ENCODE peak calls at places on chromosome 7, in four cellular contexts. One of them, this sample, is unnamed.

GRCh38 chr7:51315393-51316261 is 982 bp downstream of the COBL start:
- DNase-seq in astrocyte: peak; percentile 23
- DNase-seq in heart right ventricle: no peak
- DNase-seq in SJCRH30: no peak
- DNase-seq in this sample: no peak

GRCh38 chr7:83648464-83649241 is at the start of gene SEMA3E:
- DNase-seq in astrocyte: peak; percentile 67
- DNase-seq in SJCRH30: no peak
- DNase-seq in heart right ventricle: no peak
- DNase-seq in this sample: no peak

GRCh38 chr7:14934831-14935230 is 32.3 kb upstream of the DGKB start:
- DNase-seq in heart right ventricle: no peak
- DNase-seq in SJCRH30: no peak
- DNase-seq in astrocyte: no peak
- DNase-seq in this sample: no peak

GRCh38 chr7:139560678-139561077 is 37.2 kb downstream of the CLEC2L start:
- DNase-seq in astrocyte: no peak
- DNase-seq in SJCRH30: no peak
- DNase-seq in heart right ventricle: no peak
- DNase-seq in this sample: peak; percentile 61

GRCh38 chr7:147311332-147311731 is 1194.7 kb downstream of the CNTNAP2 start:
- DNase-seq in SJCRH30: no peak
- DNase-seq in heart right ventricle: no peak
- DNase-seq in astrocyte: no peak
- DNase-seq in this sample: no peak

GRCh38 chr7:39621784-39622411 is 1.5 kb upstream of the RALA start:
- DNase-seq in heart right ventricle: no peak
- DNase-seq in astrocyte: peak; percentile 50
- DNase-seq in SJCRH30: no peak
- DNase-seq in this sample: no peak

GRCh38 chr7:48938539-48938938 is 14.2 kb downstream of the CDC14C start:
- DNase-seq in SJCRH30: no peak
- DNase-seq in heart right ventricle: peak; percentile 12
- DNase-seq in astrocyte: peak; percentile 82
- DNase-seq in this sample: no peak

GRCh38 chr7:142298009-142298408 is 40.2 kb upstream of the PRSS58 start:
- DNase-seq in heart right ventricle: no peak
- DNase-seq in SJCRH30: no peak
- DNase-seq in astrocyte: no peak
- DNase-seq in this sample: no peak

GRCh38 chr7:102463841-102464576 is 654 bp downstream of the ALKBH4 start:
- DNase-seq in SJCRH30: no peak
- DNase-seq in astrocyte: no peak
- DNase-seq in heart right ventricle: no peak
- DNase-seq in this sample: peak; percentile 74

GRCh38 chr7:129240119-129240815 is 15.4 kb downstream of the AHCYL2 start:
- DNase-seq in heart right ventricle: no peak
- DNase-seq in SJCRH30: no peak
- DNase-seq in astrocyte: no peak
- DNase-seq in this sample: no peak

GRCh38 chr7:117138943-117139690 is 183.7 kb downstream of the WNT2 start:
- DNase-seq in astrocyte: no peak
- DNase-seq in SJCRH30: no peak
- DNase-seq in heart right ventricle: no peak
- DNase-seq in this sample: no peak

DNA sequence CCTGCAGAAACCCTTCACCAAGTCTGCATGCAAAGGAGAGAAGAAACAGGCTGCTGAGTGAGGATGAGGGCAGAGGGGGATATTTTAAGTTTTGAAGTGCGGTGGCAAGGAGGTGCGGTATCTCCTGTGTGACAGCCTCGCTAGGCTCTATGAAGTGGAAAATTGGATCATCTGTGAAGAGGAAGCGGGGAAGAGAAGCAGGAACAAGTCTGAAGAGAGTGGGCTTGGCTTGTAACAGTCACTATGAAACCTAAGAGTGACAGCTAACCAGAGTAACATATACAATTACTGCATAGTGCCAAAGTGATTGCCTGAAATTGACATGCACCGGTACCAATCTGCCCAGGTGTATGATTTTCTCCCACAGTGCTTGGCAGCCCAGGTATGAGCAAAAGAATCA is 287.5 kb upstream of the KLF14 start:
- DNase-seq in SJCRH30: no peak
- DNase-seq in heart right ventricle: no peak
- DNase-seq in astrocyte: no peak
- DNase-seq in this sample: no peak
- H3K4me1 ChIP-seq in SJCRH30: no peaks in the 10 kb centered on the region
- H3K4me1 ChIP-seq in heart right ventricle: peaks cover 74% of the 10 kb centered on the region
- H3K4me1 ChIP-seq in astrocyte: peaks cover 4% of the 10 kb centered on the region
- H3K4me1 ChIP-seq in this sample: peaks cover 89% of the 10 kb centered on the region

GRCh38 chr7:23168111-23168885 is 13.6 kb upstream of the NUP42 start:
- DNase-seq in astrocyte: no peak
- DNase-seq in SJCRH30: no peak
- DNase-seq in heart right ventricle: no peak
- DNase-seq in this sample: no peak
- H3K27ac ChIP-seq in astrocyte: no peak overlapping the region
- H3K27ac ChIP-seq in SJCRH30: no peak overlapping the region
- H3K27ac ChIP-seq in heart right ventricle: no peak overlapping the region
- H3K27ac ChIP-seq in this sample: no peak overlapping the region

GRCh38 chr7:25952277-25953057 is 199.5 kb upstream of the NFE2L3 start:
- DNase-seq in astrocyte: no peak
- DNase-seq in heart right ventricle: no peak
- DNase-seq in SJCRH30: no peak
- DNase-seq in this sample: no peak
- H3K4me3 ChIP-seq in astrocyte: no peak overlapping the region
- H3K4me3 ChIP-seq in heart right ventricle: no peak overlapping the region
- H3K4me3 ChIP-seq in SJCRH30: no peak overlapping the region
- H3K4me3 ChIP-seq in this sample: peak overlapping the region; percentile 71

GRCh38 chr7:74479066-74479781 is 25.5 kb downstream of the GTF2IRD1 start:
- DNase-seq in heart right ventricle: no peak
- DNase-seq in SJCRH30: no peak
- DNase-seq in astrocyte: peak; percentile 48
- DNase-seq in this sample: no peak
- H3K4me1 ChIP-seq in heart right ventricle: peaks cover 54% of the 10 kb centered on the region
- H3K4me1 ChIP-seq in SJCRH30: peaks cover 60% of the 10 kb centered on the region
- H3K4me1 ChIP-seq in astrocyte: peaks cover 77% of the 10 kb centered on the region
- H3K4me1 ChIP-seq in this sample: peaks cover 51% of the 10 kb centered on the region

GRCh38 chr7:106424476-106425016 is 139.8 kb upstream of the NAMPT start:
- DNase-seq in astrocyte: no peak
- DNase-seq in SJCRH30: no peak
- DNase-seq in heart right ventricle: no peak
- DNase-seq in this sample: no peak
- H3K27ac ChIP-seq in astrocyte: peak overlapping the region; percentile 82
- H3K27ac ChIP-seq in SJCRH30: no peak overlapping the region
- H3K27ac ChIP-seq in heart right ventricle: no peak overlapping the region
- H3K27ac ChIP-seq in this sample: peak overlapping the region; percentile 92

GRCh38 chr7:33388332-33388731 is 259.0 kb downstream of the BBS9 start:
- DNase-seq in astrocyte: peak; percentile 2
- DNase-seq in heart right ventricle: no peak
- DNase-seq in SJCRH30: no peak
- DNase-seq in this sample: no peak
- H3K4me3 ChIP-seq in astrocyte: no peak overlapping the region
- H3K4me3 ChIP-seq in heart right ventricle: no peak overlapping the region
- H3K4me3 ChIP-seq in SJCRH30: no peak overlapping the region
- H3K4me3 ChIP-seq in this sample: no peak overlapping the region

DNA sequence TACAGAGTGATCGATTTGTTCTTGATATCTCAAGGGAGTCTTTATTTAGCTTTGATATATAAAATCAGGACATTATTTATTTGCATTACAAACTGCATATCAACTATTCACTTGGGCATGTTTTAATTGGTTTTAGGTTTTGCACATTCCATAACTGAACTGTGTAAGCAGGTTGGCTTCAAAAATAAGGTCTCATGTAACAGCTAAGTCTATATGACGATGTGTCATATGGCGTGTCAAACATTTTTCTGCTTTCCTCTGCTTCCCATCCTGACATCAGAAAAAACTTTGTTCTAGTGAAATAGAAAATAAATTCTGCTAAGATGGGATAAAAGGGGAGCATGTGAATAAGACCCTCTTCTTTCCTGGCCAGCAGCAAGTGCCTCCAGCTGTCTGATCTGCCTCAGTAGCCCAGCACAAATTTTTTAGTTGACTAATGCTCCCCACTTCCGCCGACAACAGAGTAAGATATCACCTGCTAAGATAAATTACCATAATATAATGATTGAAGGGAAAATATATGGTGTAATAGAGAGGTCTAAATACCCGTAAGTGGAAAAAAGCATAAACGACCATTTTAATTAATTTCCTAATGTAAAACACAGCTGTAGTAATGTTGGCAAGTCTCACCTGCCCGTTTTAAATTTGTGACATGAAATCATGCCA is 180.5 kb downstream of the TAX1BP1 start:
- DNase-seq in SJCRH30: no peak
- DNase-seq in heart right ventricle: no peak
- DNase-seq in astrocyte: no peak
- DNase-seq in this sample: no peak
- H3K4me1 ChIP-seq in SJCRH30: peaks cover 18% of the 10 kb centered on the region
- H3K4me1 ChIP-seq in heart right ventricle: peaks cover 12% of the 10 kb centered on the region
- H3K4me1 ChIP-seq in astrocyte: peaks cover 19% of the 10 kb centered on the region
- H3K4me1 ChIP-seq in this sample: peaks cover 17% of the 10 kb centered on the region

DNA sequence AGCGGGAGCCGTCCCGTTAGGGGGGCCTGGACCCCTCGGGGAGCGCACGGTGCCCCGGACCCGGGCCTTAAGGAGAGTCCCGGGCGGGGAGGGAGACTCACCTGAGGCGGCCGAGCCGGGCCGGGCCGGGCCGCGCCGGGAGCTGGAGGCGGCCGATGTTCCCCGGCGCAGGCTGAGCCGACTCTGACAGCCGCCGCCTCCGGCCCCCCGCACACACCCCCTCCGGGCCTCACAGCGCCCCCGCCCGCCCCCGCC is at the start of gene ACHE:
- DNase-seq in heart right ventricle: no peak
- DNase-seq in SJCRH30: no peak
- DNase-seq in astrocyte: no peak
- DNase-seq in this sample: no peak
- H3K27ac ChIP-seq in heart right ventricle: no peak within 1 kb of the TSS
- H3K27ac ChIP-seq in SJCRH30: no peak within 1 kb of the TSS
- H3K27ac ChIP-seq in astrocyte: no peak within 1 kb of the TSS
- H3K27ac ChIP-seq in this sample: peak within 1 kb of the TSS; percentile 51